ENCODE peak calls at places on chromosomes 13 and 19, in nine cellular contexts. I, V, F, R, E, M, U, Y and A are unnamed samples.

GRCh38 chr13:20001351-20001750 is 42.8 kb downstream of the ZMYM2 start:
- DNase-seq in E (no peak), I (no peak), M (no peak), U (no peak), Y (no peak), V (no peak), F (no peak), R (no peak), A (no peak)

GRCh38 chr19:7759156-7759555 is 3.9 kb upstream of the CLEC4M start:
- DNase-seq in E (no peak), M (no peak), I (no peak), U (no peak), F (no peak), V (no peak), R (no peak), Y (no peak), A (no peak)

GRCh38 chr19:6890938-6891337 is 3.6 kb downstream of the ADGRE1 start:
- DNase-seq in E (no peak), V (no peak), F (no peak), U (no peak), Y (no peak), R (no peak), I (no peak), M (no peak), A (no peak)

GRCh38 chr19:571127-571974 is 1.0 kb upstream of the BSG start:
- DNase-seq in E (peak; percentile 72), I (peak; percentile 56), R (peak; percentile 39), V (no peak), U (peak; percentile 41), F (peak; percentile 47), Y (no peak), M (no peak), A (peak; percentile 36)

GRCh38 chr13:114077938-114078335 is 54.5 kb downstream of the RASA3 start:
- DNase-seq in M (no peak), Y (no peak), V (no peak), E (no peak), F (no peak), I (no peak), U (peak; percentile 31), R (peak; percentile 53), A (no peak)

GRCh38 chr13:98853791-98854191 is 101.3 kb upstream of the SLC15A1 start:
- DNase-seq in F (no peak), Y (peak; percentile 48), R (peak; percentile 53), M (peak; percentile 14), E (no peak), U (no peak), V (no peak), I (no peak), A (peak; percentile 45)

GRCh38 chr13:33217256-33217655 is 68.3 kb downstream of the STARD13 start:
- DNase-seq in U (no peak), R (no peak), I (no peak), V (no peak), M (no peak), F (no peak), Y (no peak), E (no peak), A (no peak)

GRCh38 chr13:77836423-77836822 is 82.2 kb downstream of the EDNRB start:
- DNase-seq in R (no peak), U (no peak), Y (no peak), F (no peak), I (no peak), M (no peak), E (peak; percentile 30), V (no peak), A (no peak)

GRCh38 chr13:48490241-48490640 is 42.6 kb downstream of the RCBTB2 start:
- DNase-seq in I (no peak), R (no peak), E (no peak), Y (no peak), M (no peak), U (no peak), V (no peak), F (no peak), A (no peak)

GRCh38 chr13:59261928-59262488 is 901.7 kb downstream of the DIAPH3 start:
- DNase-seq in U (peak; percentile 8), F (peak; percentile 26), R (no peak), I (no peak), Y (no peak), E (no peak), M (no peak), V (no peak), A (no peak)

GRCh38 chr19:18896421-18896841 is 473 bp upstream of the CERS1 start:
- DNase-seq in M (no peak), I (no peak), E (no peak), V (no peak), Y (no peak), R (no peak), F (no peak), U (no peak), A (no peak)

GRCh38 chr19:11833541-11833940 is 15.0 kb upstream of the ZNF439 start:
- DNase-seq in V (no peak), F (no peak), R (no peak), M (no peak), U (no peak), E (no peak), I (no peak), Y (no peak), A (no peak)

GRCh38 chr13:89740994-89741678 is 1606.4 kb upstream of the MIR17HG start:
- DNase-seq in U (no peak), M (no peak), V (no peak), F (no peak), R (no peak), Y (no peak), E (no peak), I (no peak), A (no peak)

GRCh38 chr19:6691342-6691741 is 21.4 kb upstream of the TNFSF14 start:
- DNase-seq in E (no peak), M (no peak), Y (no peak), I (no peak), F (no peak), V (no peak), U (no peak), R (no peak), A (no peak)

GRCh38 chr13:49256841-49257240 is 9.1 kb downstream of the CDADC1 start:
- DNase-seq in E (no peak), U (no peak), I (no peak), R (no peak), V (no peak), Y (no peak), M (no peak), F (no peak), A (no peak)

GRCh38 chr13:80168089-80168850 is 172.7 kb downstream of the SPRY2 start:
- DNase-seq in R (peak; percentile 60), E (no peak), U (no peak), I (no peak), V (no peak), F (no peak), M (no peak), Y (no peak), A (no peak)

GRCh38 chr13:106566682-106567420 is 1.1 kb downstream of the ARGLU1 start:
- DNase-seq in I (no peak), F (peak; percentile 39), R (peak; percentile 20), Y (peak; percentile 36), V (no peak), E (peak; percentile 76), M (peak; percentile 23), U (peak; percentile 34), A (no peak)

GRCh38 chr13:49374585-49375290 is 69.1 kb downstream of the CAB39L start:
- DNase-seq in E (no peak), R (peak; percentile 78), F (no peak), V (no peak), I (no peak), Y (no peak), M (no peak), U (no peak), A (no peak)

GRCh38 chr13:26923824-26924605 is 163.4 kb upstream of the GPR12 start:
- DNase-seq in E (no peak), I (no peak), Y (no peak), F (no peak), R (no peak), U (no peak), V (no peak), M (no peak), A (no peak)